ENCODE peak calls at places on chromosomes 3 and 15, in eight cellular contexts. K, Q, Y, B, H, D, J and T are unnamed samples.

GRCh38 chr15:100020181-100020580 is 286.9 kb upstream of the LYSMD4 start:
- DNase-seq in B (no peak), K (no peak), H (no peak), D (no peak), J (no peak), Y (no peak), Q (no peak), T (no peak)

GRCh38 chr15:70702584-70702983 is 60.8 kb downstream of the UACA start:
- DNase-seq in B (no peak), Y (no peak), D (no peak), J (no peak), H (no peak), K (no peak), Q (no peak), T (no peak)

GRCh38 chr3:13570391-13571194 is 21.7 kb downstream of the FBLN2 start:
- DNase-seq in H (no peak), J (no peak), B (peak; percentile 19), D (no peak), K (no peak), Y (no peak), Q (peak; percentile 10), T (no peak)

GRCh38 chr3:190036631-190037030 is 84.1 kb downstream of the P3H2 start:
- DNase-seq in Y (no peak), H (no peak), J (no peak), K (no peak), Q (no peak), B (no peak), D (no peak), T (no peak)

GRCh38 chr3:46706771-46707582 is 5.8 kb downstream of the TMIE start:
- DNase-seq in K (peak; percentile 5), D (no peak), Q (no peak), H (no peak), J (no peak), Y (no peak), B (no peak), T (no peak)

GRCh38 chr3:176663819-176664218 is 533.5 kb downstream of the TBL1XR1 start:
- DNase-seq in B (peak; percentile 29), J (peak; percentile 36), H (no peak), Y (no peak), K (no peak), D (peak; percentile 67), Q (peak; percentile 42), T (no peak)

GRCh38 chr3:54706783-54707182 is 221.1 kb downstream of the LRTM1 start:
- DNase-seq in J (no peak), H (no peak), B (no peak), Y (no peak), K (no peak), D (no peak), Q (no peak), T (peak; percentile 66)

GRCh38 chr3:22245817-22246583 is 495.0 kb upstream of the ZNF385D start:
- DNase-seq in Y (no peak), D (no peak), K (no peak), H (no peak), B (no peak), J (no peak), Q (no peak), T (no peak)

GRCh38 chr15:90889736-90890456 is 5.6 kb downstream of the FES start:
- DNase-seq in H (no peak), Q (no peak), J (no peak), Y (no peak), D (no peak), K (no peak), B (no peak), T (no peak)

GRCh38 chr15:101808201-101808600 is 3.8 kb upstream of the OR4F15 start:
- DNase-seq in D (no peak), Y (no peak), Q (no peak), H (no peak), K (no peak), J (no peak), B (no peak), T (no peak)

GRCh38 chr3:110174908-110175307 is 837.6 kb upstream of the DPPA4 start:
- DNase-seq in H (no peak), Q (no peak), Y (no peak), J (no peak), K (no peak), D (no peak), B (no peak), T (no peak)

GRCh38 chr3:130702985-130703384 is 43.6 kb downstream of the PIK3R4 start:
- DNase-seq in J (peak; percentile 80), B (no peak), Y (no peak), K (no peak), H (no peak), D (no peak), Q (no peak), T (no peak)

GRCh38 chr3:139472380-139473010 is 3.8 kb downstream of the RBP2 start:
- DNase-seq in H (no peak), Q (no peak), K (no peak), J (no peak), Y (no peak), D (no peak), B (no peak), T (no peak)

GRCh38 chr3:12759693-12760565 is 870 bp upstream of the TMEM40 start:
- DNase-seq in H (no peak), B (no peak), K (no peak), J (no peak), Q (no peak), D (no peak), Y (no peak), T (no peak)

GRCh38 chr3:187737401-187738088 is 7.7 kb downstream of the BCL6 start:
- DNase-seq in H (peak; percentile 68), B (peak; percentile 41), D (peak; percentile 45), K (peak; percentile 77), J (no peak), Q (peak; percentile 19), Y (peak; percentile 80), T (peak; percentile 94)

GRCh38 chr15:71678191-71678590 is 132.2 kb upstream of the NR2E3 start:
- DNase-seq in D (no peak), Q (no peak), H (no peak), Y (no peak), B (no peak), K (no peak), J (no peak), T (no peak)

GRCh38 chr15:74872702-74873035 is 496 bp downstream of the SCAMP2 start:
- DNase-seq in D (no peak), Q (no peak), J (no peak), Y (no peak), K (no peak), B (no peak), H (no peak), T (no peak)

GRCh38 chr15:66858423-66859207 is 156.6 kb downstream of the SMAD6 start:
- DNase-seq in J (no peak), B (no peak), Y (no peak), K (no peak), Q (no peak), D (no peak), H (no peak), T (no peak)

GRCh38 chr3:30188713-30189112 is 417.7 kb upstream of the TGFBR2 start:
- DNase-seq in H (no peak), J (no peak), B (no peak), K (no peak), D (no peak), Q (no peak), Y (no peak), T (no peak)

GRCh38 chr3:151437906-151438305 is 23.0 kb downstream of the IGSF10 start:
- DNase-seq in Y (no peak), J (no peak), B (no peak), H (no peak), Q (no peak), D (no peak), K (no peak), T (no peak)

GRCh38 chr3:65963787-65964707 is 74.7 kb downstream of the MAGI1 start:
- DNase-seq in D (no peak), B (no peak), Q (peak; percentile 58), J (peak; percentile 47), K (no peak), H (no peak), Y (no peak), T (no peak)

GRCh38 chr15:23518104-23518503 is 47.4 kb upstream of the MKRN3 start:
- DNase-seq in J (no peak), K (no peak), Y (no peak), Q (peak; percentile 27), D (no peak), H (no peak), B (no peak), T (no peak)

GRCh38 chr3:150372320-150373118 is 35.6 kb upstream of the TSC22D2 start:
- DNase-seq in Y (no peak), K (no peak), D (no peak), H (no peak), Q (peak; percentile 81), J (peak; percentile 79), B (no peak), T (no peak)
- H3K27ac ChIP-seq in Y (peak overlapping the region; percentile 84), K (peak overlapping the region; percentile 85), D (no peak overlapping the region), H (no peak overlapping the region), Q (peak overlapping the region; percentile 88), J (no peak overlapping the region), B (peak overlapping the region; percentile 97), T (peak overlapping the region; percentile 84)

DNA sequence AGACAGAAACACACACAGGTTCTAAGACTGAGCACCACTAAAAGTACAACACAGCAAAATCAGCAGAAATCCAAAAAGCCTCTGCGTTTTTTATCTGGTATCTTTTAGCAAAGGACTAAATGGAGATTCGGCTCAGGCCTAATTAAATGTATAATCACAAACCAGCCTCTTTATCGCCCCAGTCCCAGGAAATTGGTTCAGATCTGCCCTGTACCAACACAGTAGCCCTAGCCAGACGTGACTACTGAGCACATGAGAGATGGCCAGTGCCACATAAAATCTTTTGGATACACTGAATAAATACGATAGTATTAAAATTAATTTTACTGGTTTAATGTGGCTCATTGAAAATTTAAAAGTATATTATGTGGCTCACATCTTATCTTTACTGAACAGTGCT is 19.7 kb downstream of the TBC1D2B start:
- DNase-seq in Y (no peak), J (no peak), K (no peak), B (peak; percentile 67), D (no peak), H (no peak), Q (no peak), T (no peak)
- H3K4me1 ChIP-seq in Y (peaks cover 85% of the 10 kb centered on the region), J (peaks cover 47% of the 10 kb centered on the region), K (peaks cover 41% of the 10 kb centered on the region), B (peaks cover 51% of the 10 kb centered on the region), D (peaks cover 3% of the 10 kb centered on the region), H (peaks cover 36% of the 10 kb centered on the region), Q (peaks cover 44% of the 10 kb centered on the region), T (peaks cover 57% of the 10 kb centered on the region)

DNA sequence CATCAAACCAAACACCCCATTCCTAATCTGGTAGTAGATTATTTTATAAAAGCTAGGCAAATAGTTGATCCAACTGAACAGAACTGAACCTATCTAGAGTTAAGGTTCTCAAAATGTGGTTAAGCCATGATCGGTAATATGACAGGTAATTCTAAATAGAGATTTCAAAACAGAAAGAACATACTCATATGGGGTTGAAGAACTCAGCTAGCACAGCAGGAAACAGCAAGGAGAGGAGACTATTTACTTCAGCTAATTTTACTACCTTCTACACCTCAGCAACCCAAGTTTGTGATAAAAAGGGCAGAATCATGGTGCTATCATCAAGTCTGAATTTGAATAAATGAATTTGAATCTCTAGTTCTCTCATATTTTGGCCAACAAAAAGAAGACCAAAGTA is 11.8 kb downstream of the CD47 start:
- DNase-seq in H (no peak), Y (no peak), D (no peak), K (no peak), J (no peak), Q (no peak), B (no peak), T (no peak)
- TF ChIP-seq EP300 in H (no peak), Y (no peak), D (no peak), K (no peak), J (no peak), Q (no peak), B (no peak), T (no peak)

GRCh38 chr3:172580680-172581079 is 57.5 kb upstream of the TNFSF10 start:
- DNase-seq in D (no peak), J (no peak), Q (no peak), K (no peak), H (no peak), B (no peak), Y (no peak), T (no peak)
- H3K27ac ChIP-seq in D (no peak overlapping the region), J (no peak overlapping the region), Q (no peak overlapping the region), K (peak overlapping the region; percentile 41), H (no peak overlapping the region), B (no peak overlapping the region), Y (peak overlapping the region; percentile 20), T (peak overlapping the region; percentile 0)